ENCODE peak calls at places on chromosomes 11 and 22, in four cellular contexts. Q is dorsolateral prefrontal cortex, N is uterus, G is lower leg skin. O is an unnamed sample.

GRCh38 chr22:50678651-50679521 is 6.3 kb downstream of the SHANK3 start:
- DNase-seq in Q (no peak), N (no peak), G (no peak), O (no peak)

GRCh38 chr11:86983071-86983488 is 27.9 kb upstream of the FZD4 start:
- DNase-seq in Q (no peak), N (no peak), G (peak), O (no peak)

GRCh38 chr22:30572840-30573593 is 1.4 kb downstream of the GAL3ST1 start:
- DNase-seq in Q (peak), N (no peak), G (no peak), O (no peak)

GRCh38 chr11:114556135-114556534 is 3.5 kb downstream of the NXPE1 start:
- DNase-seq in Q (no peak), N (no peak), G (no peak), O (no peak)

GRCh38 chr11:2382927-2383822 is 6.1 kb downstream of the CD81 start:
- DNase-seq in Q (no peak), N (peak), G (no peak), O (no peak)

GRCh38 chr11:71927813-71928738 is at the start of gene XNDC1N:
- DNase-seq in Q (peak), N (peak), G (peak), O (no peak)

GRCh38 chr11:71451596-71452353 is 1.2 kb upstream of the NADSYN1 start:
- DNase-seq in Q (no peak), N (no peak), G (no peak), O (peak)

GRCh38 chr11:32511926-32512325 is 71.7 kb upstream of the EIF3M start:
- DNase-seq in Q (no peak), N (no peak), G (no peak), O (no peak)

GRCh38 chr22:49929553-49929979 is 11.1 kb downstream of the CRELD2 start:
- DNase-seq in Q (no peak), N (peak), G (no peak), O (peak)

GRCh38 chr22:36143066-36143815 is 17.3 kb downstream of the APOL3 start:
- DNase-seq in Q (no peak), N (no peak), G (no peak), O (no peak)

GRCh38 chr22:17410576-17410975 is 41.3 kb downstream of the CECR2 start:
- DNase-seq in Q (no peak), N (no peak), G (no peak), O (no peak)

DNA sequence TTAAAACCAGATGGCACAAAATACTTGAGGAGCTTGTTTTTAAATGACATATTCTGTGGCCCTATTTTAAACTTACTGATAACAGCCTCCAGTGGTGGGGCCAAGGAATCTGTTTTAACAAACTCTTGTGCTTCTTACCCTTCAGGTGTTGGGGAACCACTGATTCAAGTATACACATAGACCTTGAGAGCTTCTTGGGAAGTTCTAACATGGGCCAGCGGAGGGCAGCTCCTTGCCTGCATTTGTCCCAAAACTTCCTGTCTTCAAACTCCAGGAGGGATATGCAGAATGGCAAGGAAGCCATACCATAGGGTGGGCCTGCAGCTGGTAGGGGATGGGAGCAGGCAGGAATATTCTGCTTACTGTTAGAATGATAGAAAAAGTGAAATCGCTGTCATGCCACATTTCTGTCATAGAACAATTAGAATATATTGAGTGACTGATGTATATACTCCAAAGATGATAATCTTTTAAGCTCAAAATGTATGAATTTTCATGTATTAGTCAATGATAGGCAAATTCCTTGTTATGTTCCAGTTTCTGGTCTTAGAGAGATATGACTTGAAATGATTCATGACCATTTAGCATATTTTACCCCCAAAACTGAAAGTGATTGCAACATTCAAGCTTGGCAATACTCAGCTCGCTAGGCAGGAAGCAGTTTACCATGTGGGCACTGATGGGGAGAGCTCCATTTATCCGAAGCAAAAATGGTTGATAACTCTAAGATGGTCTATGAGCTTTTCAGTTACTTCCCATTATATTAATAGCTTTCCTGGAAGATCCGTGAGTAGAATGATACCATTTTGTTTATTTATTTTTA is 9.2 kb downstream of the EXT2 start:
- DNase-seq in Q (no peak), N (no peak), G (no peak), O (no peak)
- TF ChIP-seq CTCF in Q (no peak), N (no peak), G (no peak), O (no peak)

DNA sequence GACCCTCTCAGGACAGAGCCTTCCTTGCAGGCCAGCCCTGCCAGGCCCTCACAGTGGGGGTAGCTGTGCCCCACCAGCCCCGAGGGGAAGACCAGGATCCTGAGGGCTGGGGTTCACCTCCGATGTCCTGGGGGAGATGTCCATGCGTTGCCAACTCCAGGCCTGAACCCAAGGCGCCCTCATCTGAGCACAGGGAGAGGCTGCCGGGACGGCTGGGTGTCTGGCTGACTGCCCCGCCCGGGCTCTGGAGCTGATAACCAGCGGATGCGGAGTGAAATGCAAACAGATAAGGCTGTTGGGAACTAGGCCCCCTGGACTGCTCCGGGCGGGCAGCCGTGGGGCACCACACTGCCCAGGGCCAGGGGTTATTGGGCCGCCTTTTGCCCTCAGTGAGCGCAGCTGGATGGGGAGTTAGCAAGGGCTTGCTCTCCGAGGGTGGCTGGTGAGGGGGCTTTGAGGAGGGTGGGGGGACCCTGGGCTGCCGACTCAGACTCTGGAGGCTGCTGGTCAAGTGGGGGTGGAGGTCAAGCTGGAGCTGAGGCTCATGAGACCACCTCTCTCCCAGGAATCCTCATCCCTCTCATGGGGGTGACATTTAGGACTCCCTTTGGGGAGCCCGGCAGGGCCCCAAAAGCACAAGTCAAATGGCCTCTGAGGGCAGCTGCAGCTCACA is 5.6 kb upstream of the MUC6 start:
- DNase-seq in Q (no peak), N (no peak), G (no peak), O (no peak)
- TF ChIP-seq CTCF in Q (no peak), N (no peak), G (no peak), O (no peak)

GRCh38 chr22:37368058-37368457 is 59.2 kb downstream of the ELFN2 start:
- DNase-seq in Q (no peak), N (no peak), G (no peak), O (no peak)
- TF ChIP-seq CTCF in Q (no peak), N (no peak), G (no peak), O (no peak)

DNA sequence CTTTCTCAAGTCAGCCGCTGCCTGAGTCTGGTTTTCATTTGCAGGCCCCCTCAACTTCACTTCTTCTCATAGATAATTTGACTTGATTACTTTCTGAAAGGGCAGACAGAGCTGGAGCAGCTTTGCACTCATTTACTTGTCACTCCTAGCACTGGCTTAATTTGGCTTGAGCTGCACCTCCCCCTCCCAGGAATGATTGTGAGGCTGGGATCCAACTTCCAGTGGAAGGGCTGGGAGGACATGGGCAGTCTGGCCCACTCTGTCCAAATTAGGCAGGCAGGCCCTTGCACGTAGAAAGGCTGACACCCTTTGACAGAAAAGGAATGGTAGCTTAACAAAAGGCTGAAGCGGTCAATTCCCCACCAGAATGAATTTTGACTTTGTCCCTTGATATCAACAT is 453.9 kb downstream of the ETS1 start:
- DNase-seq in Q (no peak), N (no peak), G (no peak), O (no peak)
- TF ChIP-seq CTCF in Q (no peak), N (no peak), G (no peak), O (no peak)

DNA sequence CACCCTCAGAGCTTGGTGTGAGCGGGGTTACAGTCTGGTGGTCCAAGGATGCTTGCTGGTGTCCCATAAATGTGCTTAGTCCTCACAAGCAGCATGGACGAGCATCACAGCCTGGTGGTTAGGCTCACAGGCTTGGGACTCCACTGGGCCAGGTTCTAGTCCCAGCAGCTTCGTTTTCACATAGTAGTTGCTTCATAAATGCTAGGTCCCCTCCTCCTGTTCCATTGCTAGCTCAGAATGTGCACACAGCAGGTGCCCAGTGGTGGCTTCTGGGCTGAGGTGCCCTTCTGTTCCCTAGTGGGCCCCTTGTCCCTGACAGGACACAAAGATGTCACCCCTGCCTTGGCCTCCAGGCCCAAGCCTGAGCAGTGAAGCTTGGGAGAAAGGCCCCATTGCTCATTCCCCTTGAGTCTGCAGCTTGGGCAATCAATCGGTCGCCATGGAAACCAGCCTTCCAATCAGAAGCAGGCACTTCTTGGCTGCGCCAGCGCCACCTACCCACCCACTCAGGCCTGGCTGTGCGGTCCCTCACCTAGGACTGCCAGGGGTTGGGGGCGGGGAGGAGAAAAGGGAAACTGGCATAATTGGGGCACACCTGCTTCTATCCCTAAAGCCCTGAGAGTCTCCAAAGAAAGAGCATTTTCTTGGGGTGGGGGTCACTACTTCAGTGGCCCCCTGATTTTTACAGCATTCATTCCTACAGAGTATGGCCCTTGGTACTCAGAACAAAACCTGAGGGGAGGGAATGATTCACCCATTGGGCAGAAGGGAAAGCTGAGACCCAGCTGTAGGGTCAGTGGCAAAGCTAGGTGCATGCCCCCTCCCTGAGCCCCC is 48.1 kb downstream of the CYTH4 start:
- DNase-seq in Q (peak), N (no peak), G (no peak), O (peak)
- TF ChIP-seq CTCF in Q (no peak), N (no peak), G (no peak), O (peak)

GRCh38 chr22:19843107-19843856 is 11.4 kb downstream of the GNB1L start:
- DNase-seq in Q (no peak), N (no peak), G (no peak), O (no peak)

GRCh38 chr22:19843857-19844422 is 10.7 kb downstream of the GNB1L start:
- DNase-seq in Q (no peak), N (no peak), G (peak), O (no peak)

GRCh38 chr22:19846620-19847344 is 7.9 kb downstream of the GNB1L start:
- DNase-seq in Q (no peak), N (no peak), G (no peak), O (no peak)

GRCh38 chr22:19845369-19845722 is 9.3 kb downstream of the GNB1L start:
- DNase-seq in Q (no peak), N (no peak), G (no peak), O (no peak)

DNA sequence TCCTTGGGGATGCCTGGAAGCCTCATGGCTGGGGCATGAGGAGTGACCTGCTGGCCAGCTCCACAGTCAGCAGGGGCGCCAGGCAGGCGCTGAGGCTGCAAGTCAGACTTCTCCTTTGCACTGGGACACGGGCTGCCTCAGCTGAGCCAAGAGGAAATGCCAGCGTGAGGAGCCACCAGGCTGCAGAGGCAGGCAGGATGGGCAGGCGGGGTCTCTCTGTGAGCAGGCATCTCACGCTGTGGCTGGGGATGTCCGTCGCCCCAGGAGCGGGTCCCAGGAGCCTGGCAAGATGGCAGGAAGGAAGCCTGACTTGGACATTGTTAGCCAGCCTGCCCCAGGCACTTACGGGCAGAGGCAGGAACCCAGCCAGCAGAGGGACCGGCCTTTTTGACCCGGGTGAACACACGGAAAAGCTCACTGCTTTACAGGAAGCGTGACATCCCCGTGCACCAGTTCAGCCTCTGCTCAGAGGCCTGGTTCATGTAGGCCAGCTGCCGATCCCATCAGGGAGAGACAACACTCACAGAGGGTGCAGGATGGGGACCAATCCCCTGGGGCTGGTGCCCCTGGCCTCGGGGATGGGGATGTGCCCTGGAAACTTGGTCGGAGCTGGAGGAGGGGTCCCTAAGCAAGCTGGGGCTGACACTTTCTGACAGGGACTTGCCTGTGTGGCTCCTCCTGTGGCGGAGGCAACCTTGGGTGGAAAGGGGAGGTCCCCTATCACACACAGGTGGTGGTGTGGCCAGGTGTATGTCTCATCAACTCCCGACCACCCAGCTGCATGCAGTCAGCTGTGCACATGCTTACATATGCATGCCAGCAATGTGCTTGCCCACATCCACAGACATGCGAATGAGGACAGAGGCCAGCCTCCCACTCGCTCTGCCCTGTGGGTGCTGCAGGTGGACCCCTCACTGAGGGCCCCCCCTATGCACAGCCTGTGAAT is 10.0 kb downstream of the GNB1L start:
- DNase-seq in Q (no peak), N (no peak), G (peak), O (no peak)
- TF ChIP-seq CTCF in Q (no peak), N (peak), G (no peak), O (no peak)

GRCh38 chr11:65013692-65014145 is 241 bp upstream of the ARL2 start:
- DNase-seq in Q (peak), N (peak), G (no peak), O (peak)
- TF ChIP-seq CTCF in Q (peak), N (peak), G (no peak), O (peak)

GRCh38 chr11:1387521-1387920 is 2.2 kb upstream of the BRSK2 start:
- DNase-seq in Q (no peak), N (no peak), G (no peak), O (no peak)

GRCh38 chr11:1384206-1384965 is 5.3 kb upstream of the BRSK2 start:
- DNase-seq in Q (no peak), N (no peak), G (no peak), O (no peak)

GRCh38 chr11:1381793-1382425 is 7.8 kb upstream of the BRSK2 start:
- DNase-seq in Q (no peak), N (no peak), G (no peak), O (no peak)

GRCh38 chr11:1382429-1382828 is 7.3 kb upstream of the BRSK2 start:
- DNase-seq in Q (no peak), N (no peak), G (no peak), O (no peak)

DNA sequence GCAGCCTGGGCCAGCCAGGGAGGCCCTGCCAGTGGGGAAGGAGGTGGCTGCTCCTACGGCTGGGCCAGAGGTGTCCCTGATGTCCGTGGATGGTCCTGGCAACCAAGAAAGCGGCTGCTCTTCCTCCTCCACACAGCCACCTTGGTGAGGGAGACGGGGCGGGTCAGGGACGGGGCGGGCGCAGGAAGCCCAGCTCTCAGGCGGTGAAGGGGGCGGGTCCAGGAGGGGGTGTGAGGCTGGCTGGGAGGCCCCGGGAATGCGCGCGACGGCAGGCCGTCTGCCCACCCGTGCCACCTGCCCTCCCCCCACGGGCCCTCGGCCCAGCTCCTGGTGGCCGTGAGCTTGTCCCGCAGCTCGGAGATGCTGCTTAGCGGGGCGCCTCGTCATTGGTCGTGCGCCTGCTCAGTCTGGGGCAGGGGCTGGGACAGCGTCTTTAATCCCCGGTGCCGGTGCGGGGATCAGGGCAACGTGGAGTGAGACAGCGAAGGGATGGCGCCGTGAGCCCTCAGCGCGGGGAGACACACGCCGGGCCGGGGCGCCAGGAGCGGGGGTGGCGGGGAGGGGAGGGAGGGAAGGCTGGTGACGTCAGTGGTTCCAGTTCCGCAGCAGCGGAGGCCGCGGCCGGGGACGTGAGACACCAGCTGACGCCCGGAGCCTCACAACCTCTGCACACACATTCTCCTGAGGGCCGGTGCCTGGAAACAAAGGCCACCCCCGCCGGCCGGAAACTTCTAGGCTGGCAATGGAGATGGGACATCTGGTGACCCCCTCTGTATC is 6.7 kb upstream of the BRSK2 start:
- DNase-seq in Q (peak), N (peak), G (peak), O (peak)
- TF ChIP-seq CTCF in Q (no peak), N (no peak), G (no peak), O (no peak)

GRCh38 chr11:97974798-97975498 is 1045.8 kb upstream of the CNTN5 start:
- DNase-seq in Q (no peak), N (no peak), G (no peak), O (no peak)

GRCh38 chr11:97977726-97978125 is 1043.0 kb upstream of the CNTN5 start:
- DNase-seq in Q (no peak), N (no peak), G (no peak), O (no peak)

GRCh38 chr11:97973352-97973857 is 1047.3 kb upstream of the CNTN5 start:
- DNase-seq in Q (no peak), N (no peak), G (no peak), O (no peak)

GRCh38 chr11:97968071-97968470 is 1052.7 kb upstream of the CNTN5 start:
- DNase-seq in Q (no peak), N (no peak), G (no peak), O (no peak)

DNA sequence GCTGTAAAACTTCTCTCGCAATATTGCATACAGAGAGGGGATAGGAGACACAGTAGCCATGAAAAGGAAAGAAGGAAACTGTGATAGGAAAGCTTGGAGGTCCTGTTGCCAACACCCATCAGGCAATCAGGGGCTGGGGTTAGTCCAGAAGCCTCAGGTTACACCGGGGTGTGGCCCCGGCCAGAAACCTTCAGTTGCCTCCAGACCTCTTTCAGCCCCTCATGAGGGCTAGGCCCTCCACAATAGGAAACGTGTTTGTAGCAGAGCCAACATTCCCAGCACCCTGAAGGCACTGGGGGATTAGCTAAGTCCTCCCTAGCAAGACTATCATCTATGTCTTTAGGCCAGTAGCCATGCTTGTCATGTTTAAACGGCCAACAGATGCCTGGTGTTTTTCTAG is 1048.0 kb upstream of the CNTN5 start:
- DNase-seq in Q (no peak), N (no peak), G (no peak), O (no peak)
- TF ChIP-seq CTCF in Q (no peak), N (no peak), G (no peak), O (no peak)